ENCODE peak calls at places on chromosomes 7 and 10, in eight cellular contexts. A is astrocyte of the cerebellum; Q is HuH-7.5; K is colonic mucosa; L is activated effector memory CD4-positive, alpha-beta T cell treated with anti-CD3 and anti-CD28 coated beads, Interleukin-2, amount 50 U/mL, for 16 hours; Z is stimulated activated CD8-positive, alpha-beta memory T cell treated with anti-CD3 and anti-CD28 coated beads, Interleukin-4, amount 100 ng/mL, for 1 hour; B is stomach; J is foreskin keratinocyte. W is an unnamed sample.

GRCh38 chr7:31744294-31744874 is 57.4 kb downstream of the PPP1R17 start:
- DNase-seq in J (peak), K (peak), Z (no peak), B (peak), L (peak), Q (peak), A (peak), W (peak)

GRCh38 chr7:73828107-73828803 is 2.5 kb upstream of the CLDN4 start:
- DNase-seq in A (no peak), J (peak), L (no peak), K (peak), B (peak), Q (no peak), Z (no peak), W (peak)

GRCh38 chr10:124534231-124534798 is 72.7 kb downstream of the LHPP start:
- DNase-seq in A (no peak), K (no peak), Q (no peak), J (no peak), L (no peak), Z (no peak), B (peak), W (no peak)

GRCh38 chr7:113118074-113118959 is at the start of gene SMIM30:
- DNase-seq in J (peak), Q (peak), A (peak), B (peak), Z (peak), L (peak), K (peak), W (peak)

GRCh38 chr7:117737882-117738281 is 135.4 kb downstream of the CTTNBP2 start:
- DNase-seq in K (no peak), L (no peak), Q (no peak), J (no peak), Z (no peak), A (no peak), B (no peak), W (no peak)

GRCh38 chr10:124665558-124665957 is 78.6 kb downstream of the FAM53B start:
- DNase-seq in Z (no peak), B (no peak), K (no peak), Q (no peak), A (no peak), J (no peak), L (no peak), W (no peak)

GRCh38 chr7:46569117-46569433 is 648.0 kb upstream of the IGFBP3 start:
- DNase-seq in J (peak), A (no peak), B (no peak), L (no peak), K (no peak), Q (no peak), Z (no peak), W (no peak)

GRCh38 chr7:66629222-66629658 is 559 bp downstream of the KCTD7 start:
- DNase-seq in L (no peak), Q (peak), K (no peak), B (peak), A (no peak), J (no peak), Z (peak), W (peak)

GRCh38 chr7:42274052-42274451 is 37.0 kb upstream of the GLI3 start:
- DNase-seq in B (no peak), Z (no peak), Q (no peak), J (peak), A (no peak), L (no peak), K (no peak), W (no peak)

GRCh38 chr7:115763347-115763746 is 267.2 kb downstream of the TFEC start:
- DNase-seq in A (no peak), Q (no peak), J (no peak), Z (no peak), L (no peak), B (no peak), K (no peak), W (no peak)

GRCh38 chr10:24622781-24623301 is 100.8 kb downstream of the ARHGAP21 start:
- DNase-seq in B (no peak), Z (no peak), K (no peak), Q (no peak), L (no peak), J (no peak), A (no peak), W (no peak)

GRCh38 chr7:816751-817671 is 15.3 kb upstream of the SUN1 start:
- DNase-seq in B (no peak), Q (peak), J (peak), A (no peak), L (peak), Z (no peak), K (peak), W (peak)

GRCh38 chr7:18293759-18294158 is 201.8 kb upstream of the HDAC9 start:
- DNase-seq in K (no peak), L (no peak), J (no peak), B (no peak), Z (no peak), Q (no peak), A (no peak), W (no peak)

GRCh38 chr7:2150445-2150815 is 82.3 kb downstream of the MAD1L1 start:
- DNase-seq in A (no peak), Z (no peak), J (no peak), B (no peak), L (no peak), K (no peak), Q (no peak), W (no peak)

GRCh38 chr7:130221746-130222145 is 14.1 kb downstream of the SSMEM1 start:
- DNase-seq in B (no peak), A (no peak), L (no peak), J (no peak), Z (no peak), K (no peak), Q (no peak), W (no peak)

GRCh38 chr10:42997849-42998165 is 79.1 kb upstream of the RET start:
- DNase-seq in Z (no peak), A (no peak), J (no peak), B (no peak), Q (no peak), L (peak), K (peak), W (no peak)

GRCh38 chr10:121526801-121527221 is 71.4 kb downstream of the FGFR2 start:
- DNase-seq in A (no peak), Z (no peak), L (no peak), Q (no peak), J (no peak), K (no peak), B (no peak), W (no peak)

GRCh38 chr7:112010994-112011393 is 195.2 kb downstream of the DOCK4 start:
- DNase-seq in J (no peak), K (no peak), B (no peak), A (no peak), L (no peak), Z (no peak), Q (no peak), W (no peak)

GRCh38 chr10:44424298-44424697 is 39.4 kb upstream of the CXCL12 start:
- DNase-seq in Z (no peak), B (no peak), L (no peak), Q (no peak), K (no peak), J (no peak), A (no peak), W (no peak)

GRCh38 chr7:140672382-140673062 is at the start of gene ADCK2:
- DNase-seq in B (peak), L (peak), Q (peak), K (peak), A (no peak), Z (peak), J (no peak), W (peak)

GRCh38 chr10:77926566-77927342 is at the start of gene DLG5:
- DNase-seq in L (peak), Q (no peak), A (no peak), Z (no peak), K (peak), B (peak), J (no peak), W (peak)

GRCh38 chr7:30971440-30971839 is 7.7 kb downstream of the GHRHR start:
- DNase-seq in Q (no peak), A (no peak), J (no peak), B (no peak), Z (no peak), K (no peak), L (no peak), W (no peak)

GRCh38 chr10:132572545-132572937 is 35.0 kb downstream of the INPP5A start:
- DNase-seq in A (no peak), Z (no peak), J (no peak), Q (no peak), B (no peak), L (no peak), K (no peak), W (no peak)

GRCh38 chr10:25294032-25294926 is 119.5 kb downstream of the GPR158 start:
- DNase-seq in A (peak), L (no peak), K (no peak), Z (no peak), B (no peak), J (peak), Q (no peak), W (no peak)

GRCh38 chr10:33133557-33133956 is 175.5 kb upstream of the ITGB1 start:
- DNase-seq in Z (no peak), Q (no peak), A (no peak), J (no peak), K (no peak), L (no peak), B (no peak), W (no peak)

GRCh38 chr7:70289067-70289466 is 690.8 kb downstream of the AUTS2 start:
- DNase-seq in A (peak), K (no peak), Z (no peak), L (no peak), J (peak), Q (no peak), B (no peak), W (no peak)

GRCh38 chr10:113540845-113541553 is 11.9 kb upstream of the HABP2 start:
- DNase-seq in J (no peak), Q (peak), Z (no peak), B (no peak), A (no peak), L (no peak), K (no peak), W (no peak)

GRCh38 chr10:128422221-128422620 is 296.0 kb upstream of the MKI67 start:
- DNase-seq in Q (no peak), K (no peak), Z (no peak), A (no peak), J (no peak), L (no peak), B (no peak), W (no peak)

GRCh38 chr7:51731086-51731485 is 414.5 kb upstream of the COBL start:
- DNase-seq in J (no peak), L (no peak), Z (no peak), A (peak), Q (no peak), B (no peak), K (no peak), W (peak)

GRCh38 chr7:153190452-153190851 is 430.9 kb downstream of the ACTR3B start:
- DNase-seq in Z (no peak), J (no peak), A (no peak), K (no peak), L (no peak), Q (no peak), B (no peak), W (no peak)

GRCh38 chr10:118807512-118808305 is 52.9 kb upstream of the CACUL1 start:
- DNase-seq in A (no peak), Z (no peak), Q (no peak), J (no peak), K (no peak), L (no peak), B (peak), W (no peak)

GRCh38 chr10:77463967-77464745 is 173.5 kb downstream of the KCNMA1 start:
- DNase-seq in J (peak), K (no peak), A (no peak), L (no peak), B (no peak), Q (no peak), Z (no peak), W (no peak)

GRCh38 chr7:39406464-39406863 is 159.7 kb upstream of the YAE1 start:
- DNase-seq in J (no peak), Q (peak), A (no peak), L (no peak), Z (no peak), B (peak), K (no peak), W (no peak)

GRCh38 chr10:43134126-43134905 is 3.9 kb upstream of the CSGALNACT2 start:
- DNase-seq in Z (no peak), L (no peak), B (no peak), K (no peak), Q (no peak), A (no peak), J (no peak), W (no peak)

GRCh38 chr7:128692623-128693270 is 20.7 kb downstream of the GARIN1A start:
- DNase-seq in B (no peak), K (no peak), Q (no peak), Z (no peak), L (no peak), J (no peak), A (no peak), W (no peak)

GRCh38 chr10:102597131-102597891 is 47.0 kb upstream of the TRIM8 start:
- DNase-seq in K (no peak), A (no peak), J (no peak), Q (peak), Z (no peak), B (no peak), L (no peak), W (no peak)

GRCh38 chr10:31142026-31142425 is 110.4 kb upstream of the ZNF438 start:
- DNase-seq in J (peak), K (no peak), Q (no peak), Z (no peak), L (no peak), A (peak), B (no peak), W (no peak)

W was measured in NCI-H345.